ENCODE peak calls at places on chromosomes 2 and 18, in ten cellular contexts. L, M, E, B, G, F, A, W, Q and N are unnamed samples.

GRCh38 chr2:152336103-152336853 is 1.3 kb downstream of the FMNL2 start:
- DNase-seq in L (peak; percentile 33), M (peak; percentile 77), E (peak; percentile 55), B (peak; percentile 86), G (no peak), F (peak; percentile 61), A (peak; percentile 19), W (peak; percentile 69), Q (peak; percentile 59), N (peak; percentile 32)

GRCh38 chr2:239930378-239930777 is 94.8 kb downstream of the NDUFA10 start:
- DNase-seq in L (no peak), M (peak; percentile 40), E (peak; percentile 1), B (peak; percentile 54), G (no peak), F (no peak), A (no peak), W (no peak), Q (no peak), N (no peak)

GRCh38 chr2:29449499-29449898 is 334.3 kb downstream of the CLIP4 start:
- DNase-seq in L (no peak), M (no peak), E (no peak), B (no peak), G (no peak), F (no peak), A (no peak), W (no peak), Q (no peak), N (no peak)

GRCh38 chr18:50273203-50274043 is 7.1 kb upstream of the CFAP53 start:
- DNase-seq in L (no peak), M (no peak), E (no peak), B (peak; percentile 61), G (no peak), F (no peak), A (no peak), W (no peak), Q (peak; percentile 62), N (no peak)

GRCh38 chr2:207930747-207931146 is 94.6 kb downstream of the PLEKHM3 start:
- DNase-seq in L (no peak), M (no peak), E (no peak), B (peak; percentile 72), G (no peak), F (peak; percentile 50), A (no peak), W (no peak), Q (peak; percentile 55), N (peak; percentile 2)

GRCh38 chr2:105909215-105909614 is 164.5 kb downstream of the NCK2 start:
- DNase-seq in L (no peak), M (no peak), E (no peak), B (no peak), G (no peak), F (no peak), A (no peak), W (no peak), Q (no peak), N (no peak)

GRCh38 chr2:118738524-118739308 is 108.7 kb downstream of the EN1 start:
- DNase-seq in L (peak; percentile 19), M (no peak), E (no peak), B (no peak), G (no peak), F (no peak), A (peak; percentile 9), W (no peak), Q (peak; percentile 96), N (peak; percentile 99)

GRCh38 chr2:149661844-149662243 is 74.3 kb upstream of the MMADHC start:
- DNase-seq in L (no peak), M (no peak), E (no peak), B (no peak), G (peak; percentile 15), F (no peak), A (no peak), W (no peak), Q (peak; percentile 79), N (peak; percentile 79)

GRCh38 chr18:59737776-59738295 is 40.6 kb upstream of the CCBE1 start:
- DNase-seq in L (no peak), M (no peak), E (no peak), B (no peak), G (no peak), F (no peak), A (no peak), W (no peak), Q (no peak), N (no peak)

GRCh38 chr2:240013343-240013742 is 11.8 kb downstream of the NDUFA10 start:
- DNase-seq in L (no peak), M (no peak), E (no peak), B (no peak), G (no peak), F (no peak), A (no peak), W (no peak), Q (peak; percentile 37), N (peak; percentile 10)

GRCh38 chr18:908631-909621 is 4.3 kb downstream of the ADCYAP1 start:
- DNase-seq in L (no peak), M (peak; percentile 55), E (peak; percentile 35), B (peak; percentile 60), G (no peak), F (peak; percentile 41), A (no peak), W (no peak), Q (no peak), N (no peak)

GRCh38 chr2:189485146-189485545 is 43.9 kb downstream of the WDR75 start:
- DNase-seq in L (no peak), M (no peak), E (no peak), B (no peak), G (no peak), F (no peak), A (no peak), W (no peak), Q (no peak), N (no peak)

GRCh38 chr2:197576631-197577030 is 60.8 kb downstream of the MOB4 start:
- DNase-seq in L (peak; percentile 24), M (no peak), E (no peak), B (no peak), G (peak; percentile 33), F (no peak), A (no peak), W (no peak), Q (peak; percentile 18), N (peak; percentile 16)

GRCh38 chr18:74116628-74117554 is 30.7 kb downstream of the FBXO15 start:
- DNase-seq in L (no peak), M (no peak), E (peak; percentile 26), B (no peak), G (peak; percentile 52), F (peak; percentile 10), A (no peak), W (no peak), Q (peak; percentile 46), N (peak; percentile 13)

GRCh38 chr2:241953324-241953851 is 83.9 kb downstream of the RTP5 start:
- DNase-seq in L (no peak), M (no peak), E (no peak), B (no peak), G (no peak), F (no peak), A (no peak), W (no peak), Q (no peak), N (no peak)

DNA sequence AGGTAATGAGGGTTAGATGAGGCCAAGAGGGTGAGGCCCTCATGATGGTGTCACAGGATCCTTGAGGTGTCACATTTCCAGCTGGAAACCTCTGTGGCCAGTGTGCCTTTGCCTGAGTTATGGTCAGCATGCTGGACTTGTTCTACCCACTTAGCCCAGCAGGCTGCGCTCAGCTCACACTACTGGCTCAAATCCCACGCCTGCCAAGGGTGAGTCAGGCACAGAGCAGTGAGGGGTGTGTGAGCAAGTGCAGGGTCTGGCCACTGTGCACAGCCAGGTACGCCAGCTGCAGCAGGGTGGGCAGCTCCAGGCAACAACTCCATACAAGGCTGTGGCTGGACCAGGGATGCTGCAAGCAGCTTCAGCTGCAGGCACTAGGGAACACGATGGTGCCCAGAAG is 616.6 kb upstream of the FSHR start:
- DNase-seq in L (no peak), M (peak; percentile 59), E (peak; percentile 66), B (peak; percentile 44), G (no peak), F (peak; percentile 61), A (no peak), W (no peak), Q (peak; percentile 10), N (peak; percentile 5)
- TF ChIP-seq CTCF in L (peak; percentile 9), M (peak; percentile 13), E (peak; percentile 44), B (no peak), G (peak; percentile 40), F (peak; percentile 55), A (peak; percentile 38), W (peak; percentile 60), Q (peak; percentile 27), N (peak; percentile 36)

GRCh38 chr2:188364033-188364432 is 72.4 kb downstream of the GULP1 start:
- DNase-seq in L (no peak), M (no peak), E (no peak), B (no peak), G (peak; percentile 98), F (no peak), A (no peak), W (no peak), Q (no peak), N (no peak)

GRCh38 chr2:188367164-188367563 is 75.5 kb downstream of the GULP1 start:
- DNase-seq in L (no peak), M (no peak), E (no peak), B (no peak), G (peak; percentile 97), F (no peak), A (no peak), W (no peak), Q (no peak), N (no peak)

GRCh38 chr2:188365058-188365641 is 73.5 kb downstream of the GULP1 start:
- DNase-seq in L (no peak), M (no peak), E (no peak), B (no peak), G (no peak), F (no peak), A (no peak), W (no peak), Q (no peak), N (no peak)

GRCh38 chr2:188369365-188369764 is 77.7 kb downstream of the GULP1 start:
- DNase-seq in L (peak; percentile 26), M (no peak), E (peak; percentile 35), B (no peak), G (no peak), F (peak; percentile 8), A (no peak), W (no peak), Q (peak; percentile 60), N (peak; percentile 29)
- TF ChIP-seq CTCF in L (peak; percentile 61), M (peak; percentile 54), E (peak; percentile 70), B (peak; percentile 59), G (peak; percentile 29), F (peak; percentile 47), A (no peak), W (peak; percentile 79), Q (peak; percentile 93), N (peak; percentile 56)

GRCh38 chr18:44579028-44579692 is 101.5 kb upstream of the SETBP1 start:
- DNase-seq in L (peak; percentile 6), M (no peak), E (no peak), B (no peak), G (no peak), F (no peak), A (no peak), W (no peak), Q (peak; percentile 65), N (peak; percentile 79)
- TF ChIP-seq CTCF in L (peak; percentile 27), M (peak; percentile 37), E (peak; percentile 85), B (peak; percentile 2), G (peak; percentile 37), F (peak; percentile 62), A (peak; percentile 32), W (peak; percentile 63), Q (peak; percentile 72), N (peak; percentile 69)

DNA sequence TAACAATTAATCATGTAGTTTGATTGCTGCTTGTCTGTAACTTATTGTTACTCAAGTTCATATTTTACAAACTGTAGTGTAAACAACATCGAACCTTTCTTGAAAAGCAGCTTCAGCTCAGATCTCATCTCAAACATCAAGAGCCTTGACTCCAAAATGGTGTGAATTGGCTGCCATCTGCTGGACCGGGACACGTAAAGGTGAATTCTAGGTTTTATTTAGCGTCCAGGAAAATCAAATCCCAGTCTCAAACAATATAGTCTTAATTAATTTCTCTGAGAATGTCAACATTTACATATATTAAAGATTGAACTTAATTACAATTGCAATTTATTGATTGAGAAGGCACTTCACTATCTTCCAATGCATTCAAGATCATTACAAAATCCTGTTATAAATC is 453.0 kb downstream of the GALR1 start:
- DNase-seq in L (peak; percentile 1), M (no peak), E (peak; percentile 34), B (no peak), G (peak; percentile 71), F (peak; percentile 10), A (no peak), W (no peak), Q (peak; percentile 29), N (no peak)
- TF ChIP-seq CTCF in L (peak; percentile 38), M (no peak), E (no peak), B (no peak), G (peak; percentile 82), F (peak; percentile 32), A (no peak), W (peak; percentile 13), Q (no peak), N (peak; percentile 28)